ENCODE peak calls at places on chromosomes 4 and X, in four cellular contexts. K is pancreas, W is H9, A is GM12864. X is an unnamed sample.

GRCh38 chrX:119497185-119497584 is 28.9 kb downstream of the SLC25A5 start:
- DNase-seq in K (no peak), W (no peak), A (no peak), X (peak)

GRCh38 chr4:151389316-151389715 is 19.7 kb upstream of the FHIP1A start:
- DNase-seq in K (no peak), W (no peak), A (no peak), X (no peak)

GRCh38 chrX:24479924-24480722 is 15.0 kb downstream of the PDK3 start:
- DNase-seq in K (no peak), W (no peak), A (peak), X (no peak)

GRCh38 chr4:124262211-124263179 is 450.0 kb downstream of the ANKRD50 start:
- DNase-seq in K (peak), W (peak), A (peak), X (peak)

GRCh38 chrX:86023806-86024205 is 23.6 kb downstream of the CHM start:
- DNase-seq in K (no peak), W (no peak), A (no peak), X (peak)

GRCh38 chrX:84156831-84157230 is 31.2 kb downstream of the RPS6KA6 start:
- DNase-seq in K (no peak), W (no peak), A (no peak), X (no peak)

GRCh38 chrX:41381685-41382084 is 47.7 kb downstream of the DDX3X start:
- DNase-seq in K (no peak), W (peak), A (no peak), X (no peak)

GRCh38 chr4:55396305-55397023 is 707 bp downstream of the TMEM165 start:
- DNase-seq in K (peak), W (peak), A (no peak), X (peak)

GRCh38 chrX:145910017-145910416 is 92.4 kb downstream of the SLITRK2 start:
- DNase-seq in K (no peak), W (no peak), A (no peak), X (no peak)

GRCh38 chrX:17456526-17456925 is 81.5 kb downstream of the NHS start:
- DNase-seq in K (no peak), W (no peak), A (no peak), X (no peak)

GRCh38 chr4:123930971-123931370 is 534.4 kb downstream of the SPRY1 start:
- DNase-seq in K (no peak), W (no peak), A (no peak), X (no peak)

GRCh38 chr4:146342600-146343192 is 128.4 kb downstream of the REELD1 start:
- DNase-seq in K (no peak), W (no peak), A (no peak), X (no peak)

GRCh38 chr4:126761947-126762650 is 870.7 kb upstream of the INTU start:
- DNase-seq in K (no peak), W (no peak), A (no peak), X (no peak)

GRCh38 chr4:88791274-88791673 is 93.6 kb upstream of the NAP1L5 start:
- DNase-seq in K (no peak), W (no peak), A (no peak), X (no peak)

GRCh38 chrX:103488332-103488731 is 31.0 kb downstream of the RAB40A start:
- DNase-seq in K (no peak), W (no peak), A (no peak), X (no peak)

GRCh38 chr4:86401826-86402225 is 42.0 kb upstream of the MAPK10 start:
- DNase-seq in K (no peak), W (no peak), A (no peak), X (no peak)

GRCh38 chr4:6267573-6267972 is 2.1 kb upstream of the WFS1 start:
- DNase-seq in K (no peak), W (no peak), A (no peak), X (peak)

GRCh38 chr4:42401171-42401570 is 3.9 kb downstream of the SHISA3 start:
- DNase-seq in K (peak), W (no peak), A (no peak), X (no peak)

DNA sequence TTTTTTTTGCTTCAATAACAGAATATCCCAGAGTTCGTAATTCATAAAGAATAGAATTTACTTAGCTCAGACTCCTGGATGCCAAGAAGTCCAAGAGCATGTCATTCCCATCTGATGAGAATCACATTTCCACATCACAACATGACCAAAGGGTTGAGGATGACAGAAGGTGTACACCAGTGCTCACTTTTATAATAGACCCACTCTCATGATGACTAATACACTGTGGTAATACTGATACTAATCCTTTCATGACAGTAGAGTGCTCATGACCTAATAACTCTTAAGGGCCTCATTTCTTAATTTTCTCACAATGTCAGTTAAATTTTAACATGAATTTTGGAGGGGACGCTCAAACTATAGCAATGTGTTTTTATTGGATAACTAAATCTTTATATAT is 69.2 kb downstream of the ZNF732 start:
- DNase-seq in K (no peak), W (no peak), A (no peak), X (no peak)
- TF ChIP-seq CTCF in K (no peak), W (no peak), A (no peak), X (no peak)

GRCh38 chr4:68582339-68582717 is 6.2 kb upstream of the UGT2B17 start:
- DNase-seq in K (no peak), W (no peak), A (no peak), X (no peak)

GRCh38 chr4:68581382-68582338 is 5.5 kb upstream of the UGT2B17 start:
- DNase-seq in K (no peak), W (no peak), A (no peak), X (no peak)

GRCh38 chr4:68576272-68577100 is at the start of gene UGT2B17:
- DNase-seq in K (no peak), W (no peak), A (peak), X (no peak)

GRCh38 chr4:68575081-68575480 is 1.0 kb downstream of the UGT2B17 start:
- DNase-seq in K (no peak), W (no peak), A (no peak), X (no peak)

DNA sequence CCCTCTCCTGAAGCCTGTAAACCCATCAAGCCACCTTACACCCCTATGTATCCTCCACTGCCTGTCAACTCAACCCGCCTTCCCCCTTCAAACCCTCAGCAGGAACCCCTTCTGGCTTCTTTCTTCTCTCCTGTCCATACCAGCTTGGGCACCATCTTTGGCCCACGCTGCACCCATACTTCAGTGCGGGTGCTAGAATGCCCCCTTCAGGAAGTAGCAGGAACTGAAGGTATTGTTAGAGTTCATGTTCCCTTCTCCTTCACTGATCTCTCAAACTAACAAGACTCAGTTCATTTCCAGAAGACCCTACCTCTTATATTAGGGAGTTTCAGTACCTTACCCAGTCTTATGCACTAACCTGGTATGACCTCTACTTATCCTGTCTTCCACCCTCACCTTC is 1.5 kb upstream of the UGT2B17 start:
- DNase-seq in K (no peak), W (no peak), A (no peak), X (no peak)
- TF ChIP-seq CTCF in K (no peak), W (no peak), A (peak), X (no peak)

GRCh38 chrX:63466690-63467089 is 115.6 kb upstream of the SPIN4 start:
- DNase-seq in K (no peak), W (no peak), A (no peak), X (no peak)
- TF ChIP-seq CTCF in K (no peak), W (peak), A (peak), X (no peak)

GRCh38 chr4:72567821-72568620 is 1.0 kb downstream of the ADAMTS3 start:
- DNase-seq in K (peak), W (peak), A (no peak), X (no peak)
- TF ChIP-seq CTCF in K (no peak), W (peak), A (peak), X (no peak)

GRCh38 chr4:168534535-168534934 is 37.7 kb downstream of the PALLD start:
- DNase-seq in K (no peak), W (no peak), A (no peak), X (no peak)
- TF ChIP-seq CTCF in K (no peak), W (no peak), A (no peak), X (no peak)

GRCh38 chr4:23958749-23959148 is 68.9 kb upstream of the PPARGC1A start:
- DNase-seq in K (no peak), W (no peak), A (no peak), X (no peak)

GRCh38 chr4:23962462-23962861 is 72.6 kb upstream of the PPARGC1A start:
- DNase-seq in K (no peak), W (no peak), A (no peak), X (no peak)

GRCh38 chr4:23956601-23957364 is 66.9 kb upstream of the PPARGC1A start:
- DNase-seq in K (no peak), W (no peak), A (no peak), X (no peak)

GRCh38 chr4:23959401-23960148 is 69.7 kb upstream of the PPARGC1A start:
- DNase-seq in K (peak), W (no peak), A (no peak), X (no peak)

GRCh38 chr4:23957465-23957864 is 67.6 kb upstream of the PPARGC1A start:
- DNase-seq in K (no peak), W (no peak), A (no peak), X (no peak)
- TF ChIP-seq CTCF in K (no peak), W (no peak), A (no peak), X (no peak)

X was measured in HL-60.